ENCODE peak calls at places on chromosomes 12 and 14, in six cellular contexts. G is H1, U is A549, L is K562, F is HepG2, K is endothelial cell of umbilical vein. I is an unnamed sample.

GRCh38 chr12:48980389-48980952 is 2.3 kb downstream of the WNT1 start:
- DNase-seq in G (no peak), U (peak; percentile 51), L (no peak), F (no peak), K (no peak), I (peak; percentile 76)

GRCh38 chr12:116881325-116881866 is at the start of gene HRK:
- DNase-seq in G (no peak), U (no peak), L (no peak), F (no peak), K (no peak), I (peak; percentile 48)

GRCh38 chr12:127165567-127166392 is 1101.2 kb upstream of the TMEM132C start:
- DNase-seq in G (peak; percentile 62), U (peak; percentile 93), L (peak; percentile 92), F (peak; percentile 28), K (no peak), I (peak; percentile 45)

GRCh38 chr14:99615497-99616245 is 11.7 kb upstream of the CCDC85C start:
- DNase-seq in G (no peak), U (no peak), L (no peak), F (no peak), K (peak; percentile 52), I (no peak)

GRCh38 chr12:102172436-102172835 is 25.2 kb downstream of the PMCH start:
- DNase-seq in G (no peak), U (no peak), L (no peak), F (no peak), K (peak; percentile 87), I (no peak)

GRCh38 chr12:121786441-121786825 is 7.1 kb downstream of the RHOF start:
- DNase-seq in G (no peak), U (peak; percentile 97), L (no peak), F (peak; percentile 68), K (peak; percentile 42), I (no peak)

GRCh38 chr12:126390969-126391566 is 1325.8 kb downstream of the AACS start:
- DNase-seq in G (no peak), U (no peak), L (no peak), F (no peak), K (no peak), I (no peak)

GRCh38 chr14:77660754-77661153 is 44.3 kb upstream of the SPTLC2 start:
- DNase-seq in G (no peak), U (no peak), L (no peak), F (no peak), K (no peak), I (no peak)

GRCh38 chr14:96581902-96582640 is 79.9 kb downstream of the PAPOLA start:
- DNase-seq in G (no peak), U (no peak), L (peak; percentile 45), F (no peak), K (no peak), I (peak; percentile 50)

GRCh38 chr12:77746108-77746507 is 84.6 kb upstream of the NAV3 start:
- DNase-seq in G (no peak), U (no peak), L (no peak), F (no peak), K (peak; percentile 51), I (no peak)

DNA sequence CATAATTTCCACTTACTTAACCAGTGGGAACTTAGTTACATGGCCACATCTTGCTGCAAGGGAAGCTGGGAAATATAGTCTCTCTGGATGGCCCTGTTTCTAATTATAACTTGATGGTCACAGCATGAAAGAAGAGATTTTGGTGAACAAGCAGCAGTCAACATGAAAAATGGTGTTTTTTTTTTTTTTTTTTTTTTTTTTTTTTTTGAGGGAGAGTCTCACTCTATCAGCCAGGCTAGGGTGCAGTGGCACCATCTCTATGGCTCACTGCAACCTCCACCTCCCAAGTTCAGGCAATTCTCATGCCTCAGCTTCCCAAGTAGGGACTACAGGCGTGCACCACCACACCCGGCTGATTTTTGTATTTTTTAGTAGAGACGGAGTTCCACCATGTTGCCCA is 10.8 kb downstream of the SRGAP1 start:
- DNase-seq in G (no peak), U (no peak), L (no peak), F (no peak), K (no peak), I (no peak)
- TF ChIP-seq JUN in G (no peak), U (no peak), L (no peak), F (no peak), K (no peak), I (no peak)

GRCh38 chr12:56645201-56645716 is 525 bp downstream of the ATP5F1B start:
- DNase-seq in G (no peak), U (no peak), L (no peak), F (no peak), K (peak; percentile 46), I (no peak)
- TF ChIP-seq JUN in G (no peak), U (no peak), L (no peak), F (no peak), K (no peak), I (no peak)

GRCh38 chr14:35786856-35787255 is 22.2 kb downstream of the RALGAPA1 start:
- DNase-seq in G (no peak), U (no peak), L (no peak), F (no peak), K (no peak), I (no peak)
- TF ChIP-seq JUN in G (no peak), U (no peak), L (no peak), F (no peak), K (no peak), I (no peak)

GRCh38 chr14:75518625-75519024 is 3.6 kb upstream of the BATF start:
- DNase-seq in G (no peak), U (peak; percentile 55), L (peak; percentile 30), F (peak; percentile 41), K (peak; percentile 23), I (peak; percentile 74)
- TF ChIP-seq JUN in G (no peak), U (no peak), L (no peak), F (no peak), K (no peak), I (no peak)

DNA sequence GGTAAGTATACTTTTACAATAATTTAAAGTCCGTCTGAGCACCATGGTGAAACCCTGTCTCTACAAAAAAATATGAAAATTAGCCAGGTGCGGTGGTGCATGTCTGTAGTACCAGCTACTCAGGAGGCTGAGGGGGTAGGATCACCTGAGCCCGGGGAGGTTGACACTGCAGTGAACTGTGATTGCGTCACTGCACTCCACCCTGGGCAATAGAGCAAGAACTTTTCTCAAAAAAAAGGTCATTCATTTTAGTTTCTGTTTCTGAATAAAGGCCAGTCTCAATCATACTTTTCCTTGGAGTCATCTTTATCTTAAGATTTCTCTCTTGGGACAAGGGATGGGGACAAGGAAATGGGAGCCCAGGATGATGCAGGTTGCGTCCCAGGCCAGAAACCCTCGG is 12.9 kb downstream of the ANKRD13A start:
- DNase-seq in G (no peak), U (no peak), L (no peak), F (peak; percentile 37), K (no peak), I (no peak)
- TF ChIP-seq JUN in G (no peak), U (no peak), L (no peak), F (no peak), K (no peak), I (no peak)

GRCh38 chr14:103070971-103071542 is 13.0 kb upstream of the LBHD2 start:
- DNase-seq in G (no peak), U (no peak), L (no peak), F (no peak), K (no peak), I (no peak)
- TF ChIP-seq JUN in G (no peak), U (no peak), L (no peak), F (no peak), K (no peak), I (no peak)

GRCh38 chr12:58877243-58877743 is 43.0 kb downstream of the LRIG3 start:
- DNase-seq in G (no peak), U (peak; percentile 74), L (no peak), F (peak; percentile 35), K (no peak), I (no peak)
- TF ChIP-seq JUN in G (no peak), U (peak; percentile 37), L (no peak), F (no peak), K (no peak), I (no peak)

GRCh38 chr14:69987416-69988144 is 108.4 kb downstream of the SMOC1 start:
- DNase-seq in G (peak; percentile 33), U (no peak), L (no peak), F (no peak), K (no peak), I (peak; percentile 65)
- TF ChIP-seq JUN in G (no peak), U (no peak), L (no peak), F (no peak), K (no peak), I (no peak)

DNA sequence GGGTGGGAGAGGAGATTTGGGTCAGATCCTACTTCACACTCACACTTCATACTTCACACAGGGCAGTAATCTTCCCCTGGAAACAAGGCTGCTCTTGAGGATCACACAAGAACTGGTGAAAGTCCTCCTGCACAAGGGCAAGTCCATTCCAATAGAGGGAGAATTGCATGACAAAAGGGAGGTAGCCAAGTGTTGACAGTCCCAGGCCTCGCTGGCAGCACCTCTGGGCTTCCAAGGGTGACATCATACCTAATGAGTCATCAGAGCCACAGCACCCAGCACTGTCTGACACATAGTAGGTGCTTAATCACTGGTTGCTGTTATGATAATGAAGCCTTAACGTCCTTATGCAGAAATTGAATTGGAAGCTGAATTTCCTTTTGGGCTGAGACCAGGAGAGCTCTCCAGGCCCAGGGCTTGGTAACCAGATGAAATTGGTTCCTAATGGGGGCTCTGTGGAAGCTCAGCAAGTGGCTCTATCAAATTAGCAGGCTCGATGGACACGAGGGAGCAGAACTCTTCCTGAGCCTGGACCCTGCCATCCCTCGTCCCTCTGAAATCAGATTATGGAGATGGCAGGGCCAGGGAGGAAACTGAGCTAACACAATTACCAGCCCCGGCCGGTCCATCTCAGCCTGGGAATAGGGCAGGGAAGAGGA is 58.8 kb upstream of the ACTN1 start:
- DNase-seq in G (no peak), U (peak; percentile 21), L (peak; percentile 22), F (no peak), K (peak; percentile 76), I (no peak)
- TF ChIP-seq JUN in G (no peak), U (no peak), L (no peak), F (no peak), K (peak; percentile 95), I (peak; percentile 68)

DNA sequence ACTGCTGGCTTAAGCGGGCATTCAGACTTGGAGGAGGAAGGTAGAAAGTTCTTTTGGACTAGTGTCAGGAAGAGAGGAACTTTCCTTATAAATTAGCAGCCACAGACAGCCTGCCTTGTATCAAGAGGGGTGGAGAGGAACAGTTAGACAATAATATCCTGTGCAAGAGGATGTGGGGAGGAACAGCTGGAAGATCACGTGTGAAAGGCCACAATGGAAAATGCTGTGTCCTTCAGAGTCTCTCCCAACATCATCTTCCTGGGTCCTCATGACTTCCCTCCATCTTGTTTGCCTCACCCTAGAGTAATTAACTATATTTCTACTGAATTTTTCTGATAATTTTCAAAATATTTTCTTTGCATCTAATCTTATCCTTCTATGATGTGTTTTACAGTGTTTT is 117.4 kb downstream of the MGAT4C start:
- DNase-seq in G (no peak), U (no peak), L (no peak), F (no peak), K (no peak), I (no peak)
- TF ChIP-seq JUN in G (no peak), U (no peak), L (no peak), F (no peak), K (no peak), I (no peak)